ENCODE peak calls at places on chromosomes 3 and 15, in nine cellular contexts. U is effector memory CD8-positive, alpha-beta T cell; V is endothelial cell of umbilical vein; K is hippocampal formation; D is dorsolateral prefrontal cortex; R is fibroblast of gingiva; P is endodermal cell; N is colonic mucosa; A is stromal cell of bone marrow. O is an unnamed sample.

GRCh38 chr3:76683256-76683655 is 356.6 kb upstream of the ROBO2 start:
- DNase-seq in R (no peak), D (no peak), N (no peak), V (no peak), P (no peak), U (no peak), K (no peak), A (no peak), O (no peak)

GRCh38 chr3:123749716-123750115 is 134.4 kb downstream of the MYLK start:
- DNase-seq in P (no peak), K (no peak), D (no peak), R (peak; percentile 96), U (no peak), V (no peak), N (peak; percentile 4), A (peak; percentile 92), O (no peak)

GRCh38 chr3:20185364-20185732 is 658 bp downstream of the SGO1 start:
- DNase-seq in K (no peak), R (no peak), U (peak; percentile 10), D (no peak), P (peak; percentile 45), V (peak; percentile 43), A (no peak), N (peak; percentile 19), O (peak; percentile 35)

GRCh38 chr3:51705276-51706020 is 1.4 kb upstream of the GRM2 start:
- DNase-seq in D (peak; percentile 2), N (no peak), A (no peak), P (peak; percentile 35), K (no peak), V (no peak), R (no peak), U (no peak), O (no peak)

GRCh38 chr15:36601497-36601932 is 22.1 kb downstream of the CDIN1 start:
- DNase-seq in P (no peak), K (no peak), V (no peak), N (no peak), D (no peak), R (peak; percentile 53), A (peak; percentile 83), U (no peak), O (no peak)

GRCh38 chr3:12541625-12542024 is 3.7 kb downstream of the MKRN2OS start:
- DNase-seq in A (no peak), N (no peak), R (no peak), V (no peak), P (peak; percentile 84), U (no peak), K (no peak), D (no peak), O (no peak)

GRCh38 chr3:143586565-143586964 is 261.7 kb downstream of the SLC9A9 start:
- DNase-seq in A (peak; percentile 9), K (no peak), U (no peak), V (no peak), D (no peak), N (no peak), P (no peak), R (peak; percentile 72), O (no peak)

GRCh38 chr15:26665950-26666921 is 106.6 kb downstream of the GABRB3 start:
- DNase-seq in V (no peak), U (no peak), D (no peak), N (no peak), P (peak; percentile 91), R (no peak), K (no peak), A (no peak), O (no peak)

O was measured in central memory CD4-positive, alpha-beta T cell.